ENCODE peak calls at places on chromosomes 11 and 22, in nine cellular contexts. D, J, B, X, V, U, N, E and O are unnamed samples.
A peak's percentile ranks its signal among the peaks of the same experiment; 100 is the strongest.

GRCh38 chr11:69376155-69377028 is 82.4 kb downstream of the MYEOV start:
- DNase-seq in D (peak; percentile 50), J (no peak), B (no peak), X (no peak), V (no peak), U (no peak), N (no peak), E (peak; percentile 55), O (no peak)

GRCh38 chr11:102406099-102406498 is 46.5 kb downstream of the TMEM123 start:
- DNase-seq in D (no peak), J (no peak), B (no peak), X (no peak), V (no peak), U (no peak), N (no peak), E (no peak), O (no peak)

GRCh38 chr11:57248780-57249383 is 11.8 kb upstream of the APLNR start:
- DNase-seq in D (peak; percentile 56), J (peak; percentile 27), B (peak; percentile 49), X (peak; percentile 48), V (peak; percentile 81), U (no peak), N (peak; percentile 70), E (peak; percentile 63), O (peak; percentile 44)

GRCh38 chr11:98531576-98531975 is 489.2 kb upstream of the CNTN5 start:
- DNase-seq in D (no peak), J (no peak), B (no peak), X (no peak), V (no peak), U (no peak), N (no peak), E (no peak), O (no peak)

GRCh38 chr11:78290293-78291176 is 101.8 kb downstream of the USP35 start:
- DNase-seq in D (no peak), J (no peak), B (peak; percentile 5), X (peak; percentile 63), V (peak; percentile 88), U (peak; percentile 7), N (peak; percentile 98), E (no peak), O (no peak)

GRCh38 chr11:114827043-114827442 is 148.7 kb downstream of the NXPE2 start:
- DNase-seq in D (no peak), J (no peak), B (no peak), X (no peak), V (no peak), U (no peak), N (no peak), E (no peak), O (no peak)

GRCh38 chr22:35315141-35315854 is 15.6 kb downstream of the TOM1 start:
- DNase-seq in D (no peak), J (no peak), B (no peak), X (no peak), V (no peak), U (no peak), N (no peak), E (no peak), O (no peak)

GRCh38 chr11:63709336-63709735 is 28.0 kb downstream of the RTN3 start:
- DNase-seq in D (peak; percentile 32), J (no peak), B (no peak), X (no peak), V (peak; percentile 22), U (no peak), N (no peak), E (no peak), O (no peak)

GRCh38 chr11:69041516-69041915 is 7.2 kb upstream of the TPCN2 start:
- DNase-seq in D (no peak), J (no peak), B (no peak), X (no peak), V (peak; percentile 48), U (no peak), N (peak; percentile 28), E (no peak), O (no peak)

GRCh38 chr11:20372081-20372480 is 8.6 kb downstream of the HTATIP2 start:
- DNase-seq in D (no peak), J (no peak), B (no peak), X (no peak), V (no peak), U (no peak), N (no peak), E (no peak), O (no peak)

GRCh38 chr11:20367313-20367948 is 3.9 kb downstream of the HTATIP2 start:
- DNase-seq in D (peak; percentile 83), J (peak; percentile 64), B (no peak), X (no peak), V (peak; percentile 80), U (peak; percentile 65), N (peak; percentile 89), E (peak; percentile 49), O (no peak)

GRCh38 chr11:20364412-20364792 is 888 bp downstream of the HTATIP2 start:
- DNase-seq in D (no peak), J (no peak), B (no peak), X (no peak), V (peak; percentile 10), U (no peak), N (no peak), E (peak; percentile 21), O (no peak)

GRCh38 chr11:20369816-20370215 is 6.3 kb downstream of the HTATIP2 start:
- DNase-seq in D (no peak), J (no peak), B (no peak), X (no peak), V (no peak), U (no peak), N (no peak), E (no peak), O (no peak)

DNA sequence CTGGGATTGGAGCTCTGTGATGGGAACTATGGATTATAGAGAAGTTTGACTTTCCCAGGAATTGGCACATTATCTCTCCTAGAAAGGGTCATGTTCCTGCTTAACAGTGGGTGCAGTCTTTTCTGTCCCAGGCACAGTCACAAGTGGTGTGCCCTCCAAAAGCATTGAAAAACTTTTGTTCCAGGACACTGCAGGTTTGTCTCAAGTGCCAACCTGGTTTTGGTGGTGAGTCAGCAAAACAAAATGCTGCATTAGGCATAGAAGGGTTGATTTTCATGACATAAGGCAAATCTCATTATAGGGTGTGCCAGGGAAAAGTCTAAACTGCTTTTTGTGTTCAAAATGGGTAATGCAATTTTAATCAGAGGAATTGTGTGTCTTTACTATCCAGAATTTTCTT is 4.9 kb downstream of the HTATIP2 start:
- DNase-seq in D (no peak), J (no peak), B (no peak), X (no peak), V (peak; percentile 26), U (no peak), N (no peak), E (no peak), O (no peak)
- H3K4me3 ChIP-seq in D (no peak overlapping the region), J (no peak overlapping the region), B (no peak overlapping the region), X (no peak overlapping the region), V (no peak overlapping the region), U (no peak overlapping the region), N (no peak overlapping the region), E (no peak overlapping the region), O (no peak overlapping the region)

DNA sequence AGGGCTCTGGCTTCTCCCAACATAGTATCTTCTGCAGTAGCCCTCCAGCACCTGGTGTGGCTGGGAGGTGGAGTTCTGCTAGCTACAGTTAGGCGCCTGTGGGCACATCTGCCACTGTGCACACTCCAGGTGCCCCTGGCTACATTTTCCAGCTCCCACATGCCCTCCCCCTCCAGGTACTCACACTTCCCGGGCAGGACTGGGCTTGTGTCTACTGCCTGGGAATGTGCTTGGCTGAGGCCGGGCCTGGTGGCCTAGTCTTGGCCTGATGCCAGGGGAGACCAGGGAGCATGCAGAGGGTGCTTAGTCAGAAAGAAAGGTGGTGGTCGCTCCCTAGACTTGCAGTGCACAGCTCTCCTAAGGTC is 15.9 kb downstream of the PHLDB1 start:
- DNase-seq in D (peak; percentile 34), J (no peak), B (no peak), X (no peak), V (peak; percentile 55), U (no peak), N (peak; percentile 56), E (no peak), O (no peak)
- H3K4me3 ChIP-seq in D (peak overlapping the region; percentile 19), J (peak overlapping the region; percentile 84), B (no peak overlapping the region), X (no peak overlapping the region), V (no peak overlapping the region), U (peak overlapping the region; percentile 78), N (peak overlapping the region; percentile 8), E (no peak overlapping the region), O (no peak overlapping the region)

GRCh38 chr11:3049430-3050243 is 7.6 kb downstream of the CARS1 start:
- DNase-seq in D (peak; percentile 87), J (peak; percentile 35), B (peak; percentile 10), X (peak; percentile 59), V (peak; percentile 96), U (peak; percentile 79), N (peak; percentile 98), E (peak; percentile 80), O (peak; percentile 94)
- H3K4me3 ChIP-seq in D (no peak overlapping the region), J (peak overlapping the region; percentile 19), B (no peak overlapping the region), X (no peak overlapping the region), V (no peak overlapping the region), U (peak overlapping the region; percentile 41), N (no peak overlapping the region), E (no peak overlapping the region), O (peak overlapping the region; percentile 0)

GRCh38 chr22:49964136-49964492 is 3.5 kb downstream of the PIM3 start:
- DNase-seq in D (no peak), J (no peak), B (no peak), X (peak; percentile 30), V (no peak), U (no peak), N (no peak), E (peak; percentile 9), O (no peak)

GRCh38 chr22:49963647-49964026 is 3.1 kb downstream of the PIM3 start:
- DNase-seq in D (no peak), J (no peak), B (no peak), X (peak; percentile 32), V (no peak), U (no peak), N (no peak), E (peak; percentile 43), O (no peak)

GRCh38 chr22:49965291-49966040 is 4.9 kb downstream of the PIM3 start:
- DNase-seq in D (no peak), J (no peak), B (no peak), X (no peak), V (no peak), U (no peak), N (no peak), E (peak; percentile 16), O (no peak)

GRCh38 chr22:49966041-49966715 is 5.6 kb downstream of the PIM3 start:
- DNase-seq in D (no peak), J (no peak), B (no peak), X (peak; percentile 32), V (no peak), U (no peak), N (no peak), E (peak; percentile 21), O (no peak)

DNA sequence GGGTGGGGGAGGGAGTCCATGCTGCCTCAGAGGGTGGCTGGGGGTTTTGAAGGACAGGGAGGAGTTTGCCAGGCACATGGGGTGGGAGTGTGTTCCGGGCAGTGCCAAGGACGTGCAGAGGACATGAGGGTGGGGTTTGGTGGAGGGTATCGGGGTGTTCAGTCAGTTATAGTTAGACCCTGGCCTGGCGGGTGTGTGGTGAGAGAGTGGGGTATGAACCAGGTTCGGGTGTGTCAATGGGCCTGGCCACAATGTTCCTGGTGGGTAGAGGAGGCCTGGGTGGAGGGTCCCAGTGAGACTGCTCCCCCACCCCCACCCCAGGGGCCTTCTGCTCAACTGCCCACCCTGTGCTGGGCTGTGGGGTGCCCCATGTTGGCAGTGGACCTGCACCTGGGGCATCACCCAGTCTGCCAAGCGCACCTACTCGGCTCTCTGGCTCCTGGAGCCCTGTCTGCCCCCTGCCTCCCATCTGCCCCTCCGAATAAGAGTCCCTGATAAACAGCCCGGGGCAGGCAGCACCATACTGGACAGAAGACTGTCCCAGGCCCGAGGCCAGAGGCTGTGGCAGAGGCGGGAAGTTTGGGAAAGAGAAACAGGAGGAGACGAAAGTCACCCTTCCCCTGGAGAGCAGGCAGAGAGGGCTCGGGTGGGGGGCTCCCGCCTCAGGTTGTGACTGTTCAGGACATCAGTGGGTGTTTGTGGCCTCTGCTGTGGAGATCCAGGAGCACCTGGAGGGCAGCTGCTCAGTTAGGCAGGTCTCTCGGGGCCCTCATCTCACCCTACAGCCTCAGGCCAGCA is 4.1 kb downstream of the PIM3 start:
- DNase-seq in D (no peak), J (no peak), B (no peak), X (peak; percentile 28), V (no peak), U (no peak), N (no peak), E (peak; percentile 17), O (no peak)
- H3K4me3 ChIP-seq in D (no peak overlapping the region), J (no peak overlapping the region), B (no peak overlapping the region), X (peak overlapping the region; percentile 15), V (no peak overlapping the region), U (no peak overlapping the region), N (no peak overlapping the region), E (no peak overlapping the region), O (peak overlapping the region; percentile 92)